ENCODE peak calls at places on chromosome 21, in six cellular contexts. K is Peyer's patch; V is left ventricle myocardium inferior; A is CD8-positive, alpha-beta memory T cell; P is CD8-positive, alpha-beta T cell; U is GM23248. H is an unnamed sample.
A peak's percentile ranks its signal among the peaks of the same experiment; 100 is the strongest.

GRCh38 chr21:44070391-44070790 is 36.8 kb upstream of the PWP2 start:
- DNase-seq in P (no peak), A (no peak), U (no peak), K (no peak), V (no peak), H (no peak)

GRCh38 chr21:33844104-33844889 is 71.3 kb downstream of the ATP5PO start:
- DNase-seq in V (peak; percentile 32), K (no peak), P (no peak), A (no peak), U (peak; percentile 60), H (peak; percentile 6)

GRCh38 chr21:32366191-32366590 is 26.6 kb downstream of the URB1 start:
- DNase-seq in U (no peak), A (no peak), V (no peak), K (no peak), P (no peak), H (no peak)

GRCh38 chr21:37914211-37914900 is 1.9 kb downstream of the KCNJ6 start:
- DNase-seq in A (no peak), P (no peak), K (no peak), U (peak; percentile 43), V (no peak), H (no peak)

GRCh38 chr21:45294509-45295291 is 7.0 kb upstream of the POFUT2 start:
- DNase-seq in A (no peak), P (no peak), U (peak; percentile 90), V (peak; percentile 89), K (peak; percentile 81), H (no peak)

GRCh38 chr21:14270631-14271030 is 54.7 kb downstream of the RBM11 start:
- DNase-seq in U (no peak), A (no peak), K (peak; percentile 79), V (no peak), P (no peak), H (no peak)

GRCh38 chr21:28810826-28811524 is 181.7 kb downstream of the LTN1 start:
- DNase-seq in V (no peak), A (no peak), U (no peak), K (no peak), P (no peak), H (no peak)

GRCh38 chr21:43994085-43994484 is 18.0 kb upstream of the TRAPPC10 start:
- DNase-seq in U (no peak), V (no peak), K (no peak), P (no peak), A (no peak), H (no peak)

GRCh38 chr21:39523398-39523797 is 71.6 kb downstream of the SH3BGR start:
- DNase-seq in P (no peak), A (no peak), K (peak; percentile 55), V (peak; percentile 40), U (no peak), H (no peak)

GRCh38 chr21:45137612-45137937 is 63.2 kb downstream of the ADARB1 start:
- DNase-seq in A (no peak), U (no peak), V (no peak), P (no peak), K (no peak), H (no peak)

GRCh38 chr21:37522641-37523295 is 156.2 kb downstream of the DYRK1A start:
- DNase-seq in P (no peak), A (no peak), U (no peak), V (no peak), K (no peak), H (no peak)

GRCh38 chr21:23152130-23152529 is 2153.9 kb downstream of the NCAM2 start:
- DNase-seq in K (no peak), A (no peak), V (no peak), P (no peak), U (no peak), H (no peak)

GRCh38 chr21:44758781-44759627 is 42.6 kb downstream of the UBE2G2 start:
- DNase-seq in U (no peak), V (no peak), K (no peak), A (no peak), P (no peak), H (no peak)

GRCh38 chr21:14737922-14738321 is 191.8 kb upstream of the SAMSN1 start:
- DNase-seq in U (peak; percentile 55), A (peak; percentile 57), K (peak; percentile 73), P (peak; percentile 23), V (no peak), H (peak; percentile 26)

GRCh38 chr21:39658066-39658465 is 45.3 kb downstream of the B3GALT5 start:
- DNase-seq in A (no peak), V (no peak), P (no peak), U (no peak), K (peak; percentile 19), H (no peak)

GRCh38 chr21:20424943-20425342 is 573.3 kb upstream of the NCAM2 start:
- DNase-seq in U (no peak), A (no peak), P (no peak), K (no peak), V (no peak), H (no peak)

GRCh38 chr21:32423846-32424535 is 11.5 kb downstream of the EVA1C start:
- DNase-seq in P (no peak), V (no peak), U (no peak), A (no peak), K (no peak), H (no peak)

GRCh38 chr21:41929248-41929647 is 24.6 kb downstream of the C2CD2 start:
- DNase-seq in P (no peak), U (no peak), V (no peak), A (no peak), K (no peak), H (no peak)

GRCh38 chr21:41932576-41933258 is 21.1 kb downstream of the C2CD2 start:
- DNase-seq in U (peak; percentile 83), A (no peak), P (no peak), K (no peak), V (peak; percentile 51), H (no peak)

GRCh38 chr21:41932191-41932575 is 21.6 kb downstream of the C2CD2 start:
- DNase-seq in K (no peak), A (no peak), P (no peak), U (peak; percentile 91), V (no peak), H (peak; percentile 93)

GRCh38 chr21:41931041-41931451 is 22.8 kb downstream of the C2CD2 start:
- DNase-seq in K (no peak), A (no peak), U (no peak), P (no peak), V (no peak), H (peak; percentile 49)

GRCh38 chr21:41933259-41934079 is 20.3 kb downstream of the C2CD2 start:
- DNase-seq in V (no peak), A (no peak), K (no peak), U (peak; percentile 80), P (no peak), H (no peak)
- H3K27ac ChIP-seq in V (peak overlapping the region; percentile 79), A (no peak overlapping the region), K (peak overlapping the region; percentile 40), U (peak overlapping the region; percentile 83), P (no peak overlapping the region), H (peak overlapping the region; percentile 96)

DNA sequence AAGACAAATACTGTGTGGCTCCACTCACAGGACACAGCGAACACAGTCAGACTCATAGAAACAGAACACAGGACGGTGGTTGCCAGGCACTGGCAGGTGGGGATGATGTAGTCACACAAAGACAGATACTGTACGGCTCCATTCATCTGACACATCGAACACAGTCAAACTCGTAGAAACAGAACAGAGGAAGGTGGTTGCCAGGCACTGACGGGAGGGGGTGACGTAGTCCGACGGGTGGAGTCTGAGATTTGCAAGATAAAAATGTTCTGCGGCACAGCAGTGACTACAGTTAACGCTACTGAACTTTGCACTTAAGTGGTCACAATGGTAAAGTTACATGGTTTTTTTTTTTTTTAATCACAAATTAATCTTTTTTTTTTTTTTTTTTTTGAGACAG is 18.7 kb downstream of the C21orf58 start:
- DNase-seq in A (no peak), K (no peak), U (no peak), P (no peak), V (no peak), H (no peak)
- H3K27ac ChIP-seq in A (no peak overlapping the region), K (no peak overlapping the region), U (no peak overlapping the region), P (no peak overlapping the region), V (no peak overlapping the region), H (no peak overlapping the region)

GRCh38 chr21:31108969-31109368 is 70.7 kb upstream of the KRTAP19-8 start:
- DNase-seq in P (no peak), K (no peak), U (peak; percentile 42), V (no peak), A (no peak), H (no peak)
- H3K27ac ChIP-seq in P (no peak overlapping the region), K (no peak overlapping the region), U (no peak overlapping the region), V (no peak overlapping the region), A (no peak overlapping the region), H (no peak overlapping the region)

GRCh38 chr21:27425172-27425571 is 458.3 kb upstream of the ADAMTS5 start:
- DNase-seq in K (no peak), U (peak; percentile 18), P (no peak), V (no peak), A (no peak), H (no peak)
- H3K27ac ChIP-seq in K (no peak overlapping the region), U (peak overlapping the region; percentile 97), P (no peak overlapping the region), V (peak overlapping the region; percentile 61), A (no peak overlapping the region), H (no peak overlapping the region)

GRCh38 chr21:42294273-42294880 is 20.8 kb downstream of the TFF3 start:
- DNase-seq in V (no peak), P (no peak), K (no peak), A (no peak), U (no peak), H (no peak)
- H3K27ac ChIP-seq in V (no peak overlapping the region), P (no peak overlapping the region), K (no peak overlapping the region), A (no peak overlapping the region), U (no peak overlapping the region), H (no peak overlapping the region)

GRCh38 chr21:42782723-42783247 is 96.6 kb downstream of the WDR4 start:
- DNase-seq in V (no peak), P (no peak), K (no peak), A (no peak), U (no peak), H (no peak)
- H3K27ac ChIP-seq in V (peak overlapping the region; percentile 92), P (no peak overlapping the region), K (no peak overlapping the region), A (no peak overlapping the region), U (no peak overlapping the region), H (no peak overlapping the region)

DNA sequence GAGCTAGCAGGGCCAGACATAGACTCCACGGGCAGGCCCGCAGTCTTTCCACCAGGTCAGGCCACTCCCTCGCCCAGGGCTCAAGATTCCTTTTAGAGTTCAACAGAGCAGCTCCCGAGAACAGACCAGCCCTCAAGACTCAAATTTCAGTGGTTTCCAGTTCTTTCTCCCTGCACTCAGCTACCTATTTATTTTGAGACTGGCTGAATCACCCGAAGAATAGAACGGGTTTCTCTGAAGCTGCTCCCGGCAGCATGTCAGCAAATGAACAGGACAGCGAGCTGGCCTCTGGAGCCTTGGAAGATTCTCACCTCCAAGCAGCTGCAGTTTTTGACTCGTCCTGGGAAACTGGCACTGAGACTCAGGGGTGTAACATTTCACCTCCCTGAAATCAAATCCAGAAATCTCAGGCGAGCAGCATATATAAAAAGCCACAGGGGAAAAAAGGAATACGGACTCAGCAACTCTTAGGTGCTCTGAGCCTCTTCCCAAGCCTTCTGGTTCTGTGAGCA is 177.9 kb downstream of the CLIC6 start:
- DNase-seq in P (no peak), K (no peak), A (no peak), V (no peak), U (peak; percentile 74), H (no peak)
- H3K27ac ChIP-seq in P (no peak overlapping the region), K (no peak overlapping the region), A (no peak overlapping the region), V (no peak overlapping the region), U (peak overlapping the region; percentile 67), H (peak overlapping the region; percentile 72)